ENCODE peak calls at places on chromosomes 12 and 14, in five cellular contexts. Q is HEK293T; N is activated naive CD8-positive, alpha-beta T cell treated with anti-CD3 and anti-CD28 coated beads, Interleukin-2, amount 50 U/mL, for 24 hours; F is NCI-H524; J is dermis microvascular lymphatic vessel endothelial cell. D is an unnamed sample.

GRCh38 chr12:12776261-12776660 is 9.2 kb upstream of the APOLD1 start:
- DNase-seq in J (peak; percentile 94), F (no peak), Q (no peak), N (no peak), D (peak; percentile 80)

GRCh38 chr12:102917026-102917787 is at the start of gene PAH:
- DNase-seq in N (peak; percentile 14), J (no peak), F (peak; percentile 21), Q (peak; percentile 13), D (no peak)

GRCh38 chr12:65238609-65239008 is 39.9 kb upstream of the MSRB3 start:
- DNase-seq in Q (no peak), F (no peak), J (no peak), N (no peak), D (no peak)

GRCh38 chr12:52359511-52360103 is 7.7 kb downstream of the KRT85 start:
- DNase-seq in N (no peak), F (no peak), Q (no peak), J (no peak), D (no peak)

GRCh38 chr14:89252887-89253532 is 164.0 kb downstream of the FOXN3 start:
- DNase-seq in Q (no peak), N (no peak), J (no peak), F (peak; percentile 44), D (no peak)

GRCh38 chr12:47307680-47308399 is 228.1 kb upstream of the AMIGO2 start:
- DNase-seq in Q (peak; percentile 33), N (no peak), J (peak; percentile 61), F (peak; percentile 78), D (peak; percentile 26)

GRCh38 chr14:31030406-31030805 is 4.2 kb upstream of the STRN3 start:
- DNase-seq in Q (no peak), F (no peak), N (no peak), J (no peak), D (no peak)

GRCh38 chr12:54840293-54840692 is 14.0 kb upstream of the MUCL1 start:
- DNase-seq in Q (no peak), F (peak; percentile 1), N (no peak), J (no peak), D (no peak)

GRCh38 chr12:130968611-130969010 is 14.9 kb downstream of the ADGRD1 start:
- DNase-seq in F (no peak), J (no peak), N (no peak), Q (no peak), D (no peak)

GRCh38 chr14:22466520-22466919 is 122.5 kb downstream of the DAD1 start:
- DNase-seq in N (no peak), J (no peak), F (no peak), Q (no peak), D (no peak)